ENCODE peak calls at places on chromosomes 13 and 19, in four cellular contexts. Z is omental fat pad, V is tibial nerve, C is PC-3. Q is an unnamed sample.

GRCh38 chr13:79508224-79508961 is 27.4 kb downstream of the NDFIP2 start:
- DNase-seq in Z (no peak), V (no peak), C (peak; percentile 54), Q (no peak)

GRCh38 chr13:40485611-40486517 is 180.6 kb downstream of the FOXO1 start:
- DNase-seq in Z (no peak), C (no peak), V (no peak), Q (no peak)

GRCh38 chr19:2269244-2270156 is 12.5 kb downstream of the PEAK3 start:
- DNase-seq in C (peak; percentile 91), Z (peak; percentile 89), V (peak; percentile 97), Q (peak; percentile 99)

GRCh38 chr13:99064624-99065249 is 86.9 kb upstream of the DOCK9 start:
- DNase-seq in C (no peak), Z (no peak), V (no peak), Q (no peak)

GRCh38 chr13:48585456-48585840 is 52.6 kb upstream of the RCBTB2 start:
- DNase-seq in Z (no peak), C (peak; percentile 89), V (no peak), Q (no peak)

GRCh38 chr13:32125746-32126145 is 94.2 kb downstream of the FRY start:
- DNase-seq in C (peak; percentile 44), Z (no peak), V (no peak), Q (no peak)

GRCh38 chr19:1804858-1805257 is 7.2 kb downstream of the ATP8B3 start:
- DNase-seq in Z (no peak), C (no peak), V (no peak), Q (no peak)

GRCh38 chr13:23953860-23954512 is 56.7 kb upstream of the C1QTNF9B start:
- DNase-seq in V (no peak), Z (no peak), C (no peak), Q (no peak)

GRCh38 chr19:39199025-39199424 is 2.3 kb downstream of the NCCRP1 start:
- DNase-seq in C (no peak), V (no peak), Z (no peak), Q (no peak)

DNA sequence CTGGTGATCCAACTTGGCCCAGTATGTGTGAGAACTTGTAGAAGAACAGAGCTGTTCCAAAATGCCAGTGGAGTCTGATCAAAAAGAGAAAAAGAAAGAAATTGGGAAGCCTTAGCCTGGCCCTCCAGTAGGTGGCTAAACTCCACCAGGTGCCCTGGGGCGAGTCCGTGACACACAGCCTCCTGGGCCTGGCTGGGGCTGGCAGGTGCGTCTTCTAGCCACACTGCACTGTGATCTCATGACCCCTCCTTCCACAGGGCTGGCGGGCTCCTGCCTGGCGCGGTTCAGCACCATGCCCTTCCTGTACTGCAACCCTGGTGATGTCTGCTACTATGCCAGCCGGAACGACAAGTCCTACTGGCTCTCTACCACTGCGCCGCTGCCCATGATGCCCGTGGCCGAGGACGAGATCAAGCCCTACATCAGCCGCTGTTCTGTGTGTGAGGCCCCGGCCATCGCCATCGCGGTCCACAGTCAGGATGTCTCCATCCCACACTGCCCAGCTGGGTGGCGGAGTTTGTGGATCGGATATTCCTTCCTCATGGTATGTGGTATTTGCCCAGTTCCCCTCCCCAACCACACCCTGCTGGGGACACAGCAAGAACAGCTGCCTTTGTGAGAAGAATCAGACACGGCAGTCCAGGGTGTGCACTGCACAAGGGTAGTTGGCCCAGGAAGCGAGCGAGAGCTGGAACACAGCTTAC is 53.7 kb downstream of the RAB20 start:
- DNase-seq in V (no peak), Z (no peak), C (peak; percentile 15), Q (no peak)
- TF ChIP-seq CTCF in V (no peak), Z (no peak), C (peak; percentile 29), Q (no peak)

DNA sequence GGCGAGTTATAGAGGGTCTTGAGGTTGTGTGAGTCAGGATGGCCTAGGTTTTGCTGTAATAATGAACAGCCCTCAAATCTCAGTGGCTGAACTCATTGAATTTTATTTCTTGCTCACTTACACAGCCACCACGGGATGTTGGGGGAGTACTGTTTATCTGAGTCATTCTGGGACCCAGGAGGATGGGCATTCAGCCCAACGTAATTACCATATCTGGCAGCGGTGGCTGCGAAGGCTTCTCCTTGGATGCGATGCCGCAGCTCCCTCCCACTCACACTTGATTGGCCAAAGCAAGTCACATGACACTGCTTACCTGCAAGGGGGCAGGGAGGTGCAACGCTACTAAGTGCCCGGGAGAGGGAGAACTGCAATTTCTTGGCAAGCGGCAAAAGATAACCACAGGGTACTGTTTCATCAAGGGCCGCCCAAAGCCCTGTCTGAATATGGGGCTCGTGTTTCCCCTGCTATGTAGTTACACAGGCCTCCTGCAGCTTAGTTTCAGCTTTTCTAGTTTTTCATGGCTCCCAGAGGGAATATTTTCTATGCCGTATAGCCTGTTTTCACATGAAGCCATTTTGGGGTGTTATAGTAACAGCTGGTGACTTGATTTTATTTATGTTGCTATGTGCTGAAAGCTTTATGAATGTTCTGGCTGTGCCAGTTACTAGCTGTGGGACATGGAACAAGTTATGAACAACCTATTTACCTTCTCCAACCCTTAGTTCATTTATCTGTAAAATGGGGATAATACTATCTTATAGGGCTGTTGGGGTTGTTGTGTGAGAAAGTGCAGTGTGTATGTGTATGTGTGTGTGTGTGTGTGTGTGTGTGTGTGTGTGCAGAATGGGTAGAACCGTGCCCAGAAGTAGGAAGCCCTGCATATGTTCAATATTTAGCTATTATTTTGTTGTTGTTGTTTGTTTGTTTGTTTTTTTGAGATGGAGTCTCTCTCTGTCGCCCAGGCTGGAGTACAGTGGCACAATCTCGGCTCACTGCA is 20.1 kb downstream of the ZSWIM9 start:
- DNase-seq in V (no peak), C (peak; percentile 97), Z (no peak), Q (peak; percentile 34)
- TF ChIP-seq CTCF in V (no peak), C (peak; percentile 62), Z (no peak), Q (no peak)

DNA sequence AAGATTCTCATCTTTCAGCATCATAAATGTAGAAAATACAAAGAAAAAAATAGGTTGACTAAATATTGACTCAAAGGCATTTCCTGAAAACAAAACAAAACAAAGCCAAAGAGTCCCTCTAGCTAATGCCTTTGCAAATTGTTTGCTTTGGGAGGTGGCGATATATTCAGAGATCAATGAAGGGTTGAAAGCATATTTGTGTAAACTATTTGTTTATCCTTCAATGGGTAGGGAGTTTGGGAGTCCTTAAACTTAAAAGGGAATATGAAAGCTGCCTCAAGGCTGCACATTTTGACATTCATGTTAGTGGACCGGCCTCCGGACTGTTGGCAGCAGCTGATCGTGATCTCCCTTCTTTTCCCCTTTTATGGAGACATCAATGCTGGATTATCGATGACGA is 257.5 kb downstream of the ITGBL1 start:
- DNase-seq in C (peak; percentile 8), Z (no peak), V (no peak), Q (no peak)
- TF ChIP-seq CTCF in C (no peak), Z (no peak), V (no peak), Q (no peak)

DNA sequence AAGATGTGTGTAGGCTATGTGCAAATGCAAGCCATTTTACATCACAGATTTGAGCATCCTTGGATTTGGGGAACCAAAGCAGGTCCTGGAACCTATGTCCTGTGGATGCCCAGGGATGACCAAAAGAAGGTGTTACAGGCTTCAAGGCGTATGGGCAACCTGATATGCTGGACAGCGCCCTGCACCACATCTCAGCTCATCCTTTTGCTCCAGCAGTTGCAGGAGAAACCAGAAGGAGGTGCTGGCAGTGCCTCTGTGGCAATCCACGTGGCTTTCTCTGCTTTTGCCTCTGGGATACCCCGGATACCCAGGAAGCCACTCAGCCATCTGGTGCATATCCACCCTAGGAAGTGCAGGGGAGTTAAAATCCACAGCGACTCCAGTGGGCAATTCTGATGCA is 110.3 kb upstream of the VSTM2B start:
- DNase-seq in Z (no peak), C (no peak), V (no peak), Q (no peak)
- TF ChIP-seq CTCF in Z (no peak), C (no peak), V (no peak), Q (no peak)

GRCh38 chr13:110973007-110973700 is 58.3 kb upstream of the ANKRD10 start:
- DNase-seq in Z (no peak), C (no peak), V (no peak), Q (no peak)

GRCh38 chr13:110978390-110978789 is 63.5 kb upstream of the ANKRD10 start:
- DNase-seq in V (no peak), C (no peak), Z (no peak), Q (no peak)

GRCh38 chr13:110980921-110981320 is 66.1 kb upstream of the ANKRD10 start:
- DNase-seq in V (no peak), Z (no peak), C (no peak), Q (no peak)

GRCh38 chr13:110981379-110981778 is 66.5 kb upstream of the ANKRD10 start:
- DNase-seq in V (no peak), Z (no peak), C (no peak), Q (no peak)

DNA sequence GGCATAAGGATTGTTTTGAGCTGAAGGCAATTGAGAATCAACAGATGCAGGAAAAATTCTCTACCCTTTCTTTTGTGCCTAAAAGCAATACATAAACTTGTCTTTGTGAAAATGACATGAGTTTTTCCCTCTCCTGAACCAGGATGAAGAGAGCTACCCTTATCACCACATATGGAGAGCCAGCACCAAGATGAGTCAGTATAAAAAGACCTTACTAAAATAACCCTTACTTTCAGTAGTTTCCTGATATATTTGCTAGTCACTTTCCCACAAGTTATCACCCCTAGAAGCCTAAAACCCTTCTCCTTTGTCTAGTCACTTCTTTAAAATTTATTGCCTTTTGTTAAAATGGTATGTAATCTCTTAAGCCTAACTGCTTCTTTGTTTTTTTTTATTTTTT is 61.9 kb upstream of the ANKRD10 start:
- DNase-seq in Z (no peak), C (no peak), V (no peak), Q (no peak)
- TF ChIP-seq CTCF in Z (no peak), C (no peak), V (no peak), Q (no peak)

Q was measured in natural killer cell.